ENCODE peak calls at places on chromosomes 16 and 17, in seven cellular contexts. One of them, this sample, is unnamed.

GRCh38 chr17:17752822-17753448 is 71.7 kb downstream of the RAI1 start:
- DNase-seq in tibial nerve: no peak
- DNase-seq in mammary epithelial cell: no peak
- DNase-seq in mucosa of descending colon: no peak
- DNase-seq in H9: peak; percentile 69
- DNase-seq in heart left ventricle: no peak
- DNase-seq in AG10803: no peak
- DNase-seq in this sample: no peak

GRCh38 chr16:81818514-81819304 is 39.6 kb downstream of the PLCG2 start:
- DNase-seq in tibial nerve: no peak
- DNase-seq in mammary epithelial cell: no peak
- DNase-seq in mucosa of descending colon: no peak
- DNase-seq in H9: no peak
- DNase-seq in heart left ventricle: no peak
- DNase-seq in AG10803: no peak
- DNase-seq in this sample: no peak

GRCh38 chr16:49469930-49470451 is 96.4 kb downstream of the C16orf78 start:
- DNase-seq in tibial nerve: no peak
- DNase-seq in mammary epithelial cell: no peak
- DNase-seq in mucosa of descending colon: no peak
- DNase-seq in H9: peak; percentile 18
- DNase-seq in heart left ventricle: no peak
- DNase-seq in AG10803: no peak
- DNase-seq in this sample: no peak

GRCh38 chr17:64411999-64412771 is 21.5 kb upstream of the PECAM1 start:
- DNase-seq in tibial nerve: no peak
- DNase-seq in mammary epithelial cell: no peak
- DNase-seq in mucosa of descending colon: peak; percentile 27
- DNase-seq in H9: peak; percentile 84
- DNase-seq in heart left ventricle: peak; percentile 78
- DNase-seq in AG10803: peak; percentile 13
- DNase-seq in this sample: peak; percentile 74

GRCh38 chr17:17766351-17767095 is 70.3 kb downstream of the SREBF1 start:
- DNase-seq in tibial nerve: no peak
- DNase-seq in mammary epithelial cell: no peak
- DNase-seq in mucosa of descending colon: no peak
- DNase-seq in H9: no peak
- DNase-seq in heart left ventricle: peak; percentile 45
- DNase-seq in AG10803: no peak
- DNase-seq in this sample: no peak

GRCh38 chr16:2008631-2009301 is 855 bp downstream of the ZNF598 start:
- DNase-seq in tibial nerve: no peak
- DNase-seq in mammary epithelial cell: no peak
- DNase-seq in mucosa of descending colon: no peak
- DNase-seq in H9: no peak
- DNase-seq in heart left ventricle: no peak
- DNase-seq in AG10803: peak; percentile 62
- DNase-seq in this sample: no peak

GRCh38 chr16:47058295-47059086 is 85.0 kb upstream of the DNAJA2 start:
- DNase-seq in tibial nerve: no peak
- DNase-seq in mammary epithelial cell: no peak
- DNase-seq in mucosa of descending colon: peak; percentile 92
- DNase-seq in H9: no peak
- DNase-seq in heart left ventricle: no peak
- DNase-seq in AG10803: peak; percentile 8
- DNase-seq in this sample: no peak

GRCh38 chr17:75396781-75397180 is 8.7 kb downstream of the GRB2 start:
- DNase-seq in tibial nerve: no peak
- DNase-seq in mammary epithelial cell: no peak
- DNase-seq in mucosa of descending colon: no peak
- DNase-seq in H9: no peak
- DNase-seq in heart left ventricle: no peak
- DNase-seq in AG10803: no peak
- DNase-seq in this sample: no peak

GRCh38 chr16:8752706-8753105 is 44.7 kb downstream of the TMEM186 start:
- DNase-seq in tibial nerve: no peak
- DNase-seq in mammary epithelial cell: no peak
- DNase-seq in mucosa of descending colon: no peak
- DNase-seq in H9: no peak
- DNase-seq in heart left ventricle: no peak
- DNase-seq in AG10803: no peak
- DNase-seq in this sample: no peak

GRCh38 chr16:89623511-89624232 is 10.2 kb downstream of the DPEP1 start:
- DNase-seq in tibial nerve: no peak
- DNase-seq in mammary epithelial cell: no peak
- DNase-seq in mucosa of descending colon: no peak
- DNase-seq in H9: no peak
- DNase-seq in heart left ventricle: no peak
- DNase-seq in AG10803: peak; percentile 37
- DNase-seq in this sample: peak; percentile 65

GRCh38 chr17:17164676-17165075 is 41.5 kb downstream of the PLD6 start:
- DNase-seq in tibial nerve: no peak
- DNase-seq in mammary epithelial cell: no peak
- DNase-seq in mucosa of descending colon: no peak
- DNase-seq in H9: no peak
- DNase-seq in heart left ventricle: peak; percentile 44
- DNase-seq in AG10803: no peak
- DNase-seq in this sample: no peak

GRCh38 chr16:46748775-46749705 is 896 bp upstream of the MYLK3 start:
- DNase-seq in tibial nerve: no peak
- DNase-seq in mammary epithelial cell: no peak
- DNase-seq in mucosa of descending colon: no peak
- DNase-seq in H9: no peak
- DNase-seq in heart left ventricle: peak; percentile 81
- DNase-seq in AG10803: no peak
- DNase-seq in this sample: no peak

DNA sequence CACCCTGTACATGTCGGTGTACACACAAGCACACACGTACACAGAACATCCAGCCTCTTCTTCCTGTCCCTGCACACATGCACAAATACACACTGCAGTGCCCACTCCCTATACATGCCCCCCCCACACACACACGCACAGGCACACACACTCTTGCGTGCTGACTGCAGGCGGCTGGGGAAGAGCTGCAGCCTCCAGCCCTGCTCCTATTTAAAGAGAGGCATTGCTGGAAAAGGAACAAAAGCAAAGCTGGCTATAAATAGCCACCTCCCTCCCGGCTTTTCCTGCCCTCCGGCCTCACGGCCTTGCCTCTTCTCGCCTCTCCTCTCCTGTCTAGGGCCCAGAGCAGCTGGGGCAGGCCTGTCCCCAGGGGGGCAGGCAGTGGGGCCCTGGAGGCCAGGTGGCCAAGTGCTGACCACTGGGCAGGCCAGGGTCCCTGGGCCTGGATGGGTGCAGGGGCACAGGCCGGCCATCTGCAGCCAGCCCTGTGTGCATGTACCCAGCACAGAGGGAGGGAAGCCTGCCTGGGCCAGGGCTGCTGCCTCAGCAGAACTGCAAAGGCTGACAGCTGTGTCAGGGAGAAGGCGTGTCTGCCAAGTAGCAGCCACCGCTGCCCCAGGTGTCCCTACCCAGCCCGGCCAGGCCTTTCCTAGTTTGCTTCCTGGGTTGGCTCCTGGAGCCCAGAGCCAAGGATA is 25.4 kb downstream of the RTN4RL1 start:
- DNase-seq in tibial nerve: no peak
- DNase-seq in mammary epithelial cell: no peak
- DNase-seq in mucosa of descending colon: peak; percentile 66
- DNase-seq in H9: peak; percentile 72
- DNase-seq in heart left ventricle: peak; percentile 80
- DNase-seq in AG10803: peak; percentile 39
- DNase-seq in this sample: peak; percentile 40
- TF ChIP-seq CTCF in tibial nerve: no peak
- TF ChIP-seq CTCF in mammary epithelial cell: no peak
- TF ChIP-seq CTCF in mucosa of descending colon: no peak
- TF ChIP-seq CTCF in H9: no peak
- TF ChIP-seq CTCF in heart left ventricle: no peak
- TF ChIP-seq CTCF in AG10803: no peak
- TF ChIP-seq CTCF in this sample: no peak

GRCh38 chr17:35119370-35120185 is at the start of gene RAD51D:
- DNase-seq in tibial nerve: peak; percentile 58
- DNase-seq in mammary epithelial cell: peak; percentile 55
- DNase-seq in mucosa of descending colon: peak; percentile 74
- DNase-seq in H9: peak; percentile 93
- DNase-seq in heart left ventricle: peak; percentile 88
- DNase-seq in AG10803: peak; percentile 56
- DNase-seq in this sample: peak; percentile 90

GRCh38 chr17:35116845-35117244 is 2.8 kb downstream of the RAD51D start:
- DNase-seq in tibial nerve: no peak
- DNase-seq in mammary epithelial cell: no peak
- DNase-seq in mucosa of descending colon: no peak
- DNase-seq in H9: peak; percentile 59
- DNase-seq in heart left ventricle: no peak
- DNase-seq in AG10803: no peak
- DNase-seq in this sample: no peak

GRCh38 chr17:35121315-35121714 is at the start of gene FNDC8:
- DNase-seq in tibial nerve: no peak
- DNase-seq in mammary epithelial cell: no peak
- DNase-seq in mucosa of descending colon: no peak
- DNase-seq in H9: no peak
- DNase-seq in heart left ventricle: no peak
- DNase-seq in AG10803: no peak
- DNase-seq in this sample: no peak

DNA sequence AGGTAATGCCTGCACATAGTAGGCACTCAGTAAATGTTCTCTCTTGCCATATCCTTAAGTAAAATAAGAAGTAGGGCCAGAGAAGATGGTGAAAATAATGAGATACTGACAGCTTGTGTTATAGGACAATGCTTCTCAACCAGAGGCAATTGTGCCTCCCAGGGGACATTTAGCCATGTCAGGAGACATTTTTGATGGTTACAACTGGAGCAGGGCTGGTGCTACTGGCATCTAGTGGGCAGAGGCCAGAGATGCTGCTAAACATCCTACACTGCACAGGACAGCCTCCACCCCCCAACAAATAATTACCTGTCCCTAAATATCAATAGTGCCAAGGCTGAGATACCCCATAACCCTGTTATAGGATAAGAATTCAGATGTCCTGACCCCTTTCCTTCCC is 1.7 kb downstream of the RAD51D start:
- DNase-seq in tibial nerve: no peak
- DNase-seq in mammary epithelial cell: peak; percentile 47
- DNase-seq in mucosa of descending colon: no peak
- DNase-seq in H9: no peak
- DNase-seq in heart left ventricle: no peak
- DNase-seq in AG10803: peak; percentile 45
- DNase-seq in this sample: no peak
- TF ChIP-seq CTCF in tibial nerve: no peak
- TF ChIP-seq CTCF in mammary epithelial cell: peak; percentile 64
- TF ChIP-seq CTCF in mucosa of descending colon: no peak
- TF ChIP-seq CTCF in H9: peak; percentile 14
- TF ChIP-seq CTCF in heart left ventricle: no peak
- TF ChIP-seq CTCF in AG10803: peak; percentile 39
- TF ChIP-seq CTCF in this sample: no peak

GRCh38 chr16:7303677-7304200 is 28.9 kb upstream of the RBFOX1 start:
- DNase-seq in tibial nerve: no peak
- DNase-seq in mammary epithelial cell: no peak
- DNase-seq in mucosa of descending colon: no peak
- DNase-seq in H9: peak; percentile 48
- DNase-seq in heart left ventricle: no peak
- DNase-seq in AG10803: no peak
- DNase-seq in this sample: no peak

GRCh38 chr16:7304932-7305331 is 27.7 kb upstream of the RBFOX1 start:
- DNase-seq in tibial nerve: no peak
- DNase-seq in mammary epithelial cell: no peak
- DNase-seq in mucosa of descending colon: no peak
- DNase-seq in H9: no peak
- DNase-seq in heart left ventricle: no peak
- DNase-seq in AG10803: no peak
- DNase-seq in this sample: no peak

GRCh38 chr16:7304257-7304656 is 28.4 kb upstream of the RBFOX1 start:
- DNase-seq in tibial nerve: no peak
- DNase-seq in mammary epithelial cell: no peak
- DNase-seq in mucosa of descending colon: no peak
- DNase-seq in H9: no peak
- DNase-seq in heart left ventricle: peak; percentile 49
- DNase-seq in AG10803: no peak
- DNase-seq in this sample: no peak

GRCh38 chr16:7303014-7303676 is 29.5 kb upstream of the RBFOX1 start:
- DNase-seq in tibial nerve: no peak
- DNase-seq in mammary epithelial cell: no peak
- DNase-seq in mucosa of descending colon: no peak
- DNase-seq in H9: peak; percentile 54
- DNase-seq in heart left ventricle: peak; percentile 66
- DNase-seq in AG10803: no peak
- DNase-seq in this sample: peak; percentile 9
- TF ChIP-seq CTCF in tibial nerve: no peak
- TF ChIP-seq CTCF in mammary epithelial cell: no peak
- TF ChIP-seq CTCF in mucosa of descending colon: no peak
- TF ChIP-seq CTCF in H9: peak; percentile 20
- TF ChIP-seq CTCF in heart left ventricle: no peak
- TF ChIP-seq CTCF in AG10803: no peak
- TF ChIP-seq CTCF in this sample: no peak

GRCh38 chr17:28983286-28984240 is 22.3 kb downstream of the SEZ6 start:
- DNase-seq in tibial nerve: no peak
- DNase-seq in mammary epithelial cell: no peak
- DNase-seq in mucosa of descending colon: no peak
- DNase-seq in H9: no peak
- DNase-seq in heart left ventricle: no peak
- DNase-seq in AG10803: no peak
- DNase-seq in this sample: no peak
- TF ChIP-seq CTCF in tibial nerve: no peak
- TF ChIP-seq CTCF in mammary epithelial cell: no peak
- TF ChIP-seq CTCF in mucosa of descending colon: no peak
- TF ChIP-seq CTCF in H9: no peak
- TF ChIP-seq CTCF in heart left ventricle: no peak
- TF ChIP-seq CTCF in AG10803: no peak
- TF ChIP-seq CTCF in this sample: no peak

DNA sequence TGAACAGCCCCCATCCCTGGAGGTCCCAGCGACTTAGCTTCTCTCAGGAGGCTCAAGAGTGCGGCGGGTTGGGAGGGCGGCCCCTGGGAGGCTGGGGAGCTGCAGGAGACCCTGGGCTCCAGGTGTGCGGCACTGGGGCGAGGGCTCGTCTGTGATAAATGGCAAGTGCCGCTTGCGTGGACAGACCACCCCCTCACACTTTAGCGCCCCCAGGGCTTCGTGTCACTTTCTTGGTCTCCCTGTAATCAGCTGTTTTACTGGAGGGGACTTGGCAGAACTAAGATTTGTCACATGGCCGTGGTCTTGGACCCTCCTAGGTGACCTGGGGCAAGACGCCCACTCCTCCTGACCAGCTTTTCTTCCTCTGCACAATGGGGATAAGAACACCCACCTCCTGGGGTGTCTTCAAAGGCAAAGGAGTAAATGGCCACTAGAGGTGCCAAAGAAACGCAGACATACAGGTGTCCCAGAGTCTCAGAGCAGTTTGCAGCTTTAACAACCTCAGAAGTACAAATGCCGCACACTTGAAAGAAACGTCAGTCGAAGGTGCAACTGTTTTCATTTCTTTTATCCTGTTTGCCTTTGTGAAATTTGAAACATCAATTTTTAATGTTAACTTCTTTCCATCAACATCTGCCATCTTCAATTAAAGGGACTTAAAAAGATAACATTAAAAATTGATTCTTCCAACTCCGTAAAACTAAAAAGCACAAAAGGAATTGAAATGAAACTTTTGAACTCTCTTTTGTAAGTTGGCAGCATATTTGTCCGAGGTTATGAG is 946 bp downstream of the OSGIN1 start:
- DNase-seq in tibial nerve: no peak
- DNase-seq in mammary epithelial cell: peak; percentile 49
- DNase-seq in mucosa of descending colon: peak; percentile 65
- DNase-seq in H9: no peak
- DNase-seq in heart left ventricle: no peak
- DNase-seq in AG10803: peak; percentile 17
- DNase-seq in this sample: no peak
- TF ChIP-seq CTCF in tibial nerve: peak; percentile 31
- TF ChIP-seq CTCF in mammary epithelial cell: peak; percentile 80
- TF ChIP-seq CTCF in mucosa of descending colon: peak; percentile 23
- TF ChIP-seq CTCF in H9: peak; percentile 66
- TF ChIP-seq CTCF in heart left ventricle: no peak
- TF ChIP-seq CTCF in AG10803: peak; percentile 53
- TF ChIP-seq CTCF in this sample: peak; percentile 23

GRCh38 chr16:30722443-30722842 is 23.5 kb downstream of the SRCAP start:
- DNase-seq in tibial nerve: no peak
- DNase-seq in mammary epithelial cell: no peak
- DNase-seq in mucosa of descending colon: no peak
- DNase-seq in H9: no peak
- DNase-seq in heart left ventricle: no peak
- DNase-seq in AG10803: no peak
- DNase-seq in this sample: no peak
- TF ChIP-seq CTCF in tibial nerve: no peak
- TF ChIP-seq CTCF in mammary epithelial cell: peak; percentile 26
- TF ChIP-seq CTCF in mucosa of descending colon: no peak
- TF ChIP-seq CTCF in H9: no peak
- TF ChIP-seq CTCF in heart left ventricle: no peak
- TF ChIP-seq CTCF in AG10803: no peak
- TF ChIP-seq CTCF in this sample: no peak